ENCODE peak calls at places on chromosomes 2 and 18, in four cellular contexts. T is HepG2, Y is K562, K is WTC11. U is an unnamed sample.

GRCh38 chr2:152065945-152066344 is 32.9 kb downstream of the CACNB4 start:
- DNase-seq in Y (no peak), K (no peak), T (no peak), U (no peak)

GRCh38 chr2:70994055-70994444 is 623 bp downstream of the TEX261 start:
- DNase-seq in K (no peak), T (no peak), Y (no peak), U (peak)

GRCh38 chr2:62814132-62814531 is 108.6 kb downstream of the EHBP1 start:
- DNase-seq in T (no peak), K (no peak), Y (no peak), U (no peak)

GRCh38 chr2:110800611-110801402 is 68.4 kb downstream of the ACOXL start:
- DNase-seq in Y (no peak), T (no peak), K (no peak), U (no peak)

GRCh38 chr2:143705108-143705686 is 576.0 kb downstream of the ARHGAP15 start:
- DNase-seq in T (no peak), K (no peak), Y (no peak), U (peak)

GRCh38 chr2:9163306-9164111 is 43.1 kb upstream of the ASAP2 start:
- DNase-seq in K (no peak), Y (no peak), T (no peak), U (no peak)

GRCh38 chr2:222671259-222672067 is at the start of gene MOGAT1:
- DNase-seq in Y (no peak), K (peak), T (peak), U (no peak)

GRCh38 chr18:77147418-77147852 is 14.9 kb upstream of the MBP start:
- DNase-seq in K (no peak), T (no peak), Y (no peak), U (no peak)

GRCh38 chr18:33201509-33201926 is 239.0 kb downstream of the CCDC178 start:
- DNase-seq in T (peak), Y (no peak), K (peak), U (peak)

GRCh38 chr18:50107468-50107867 is 87.5 kb downstream of the MYO5B start:
- DNase-seq in K (no peak), T (no peak), Y (no peak), U (no peak)

GRCh38 chr2:178891265-178891958 is 84.2 kb upstream of the TTN start:
- DNase-seq in T (peak), K (peak), Y (peak), U (peak)

GRCh38 chr18:2135309-2135708 is 436.0 kb downstream of the METTL4 start:
- DNase-seq in T (no peak), K (no peak), Y (no peak), U (no peak)

GRCh38 chr18:2134364-2134763 is 436.9 kb downstream of the METTL4 start:
- DNase-seq in Y (no peak), T (no peak), K (no peak), U (no peak)

GRCh38 chr18:2143666-2144065 is 427.6 kb downstream of the METTL4 start:
- DNase-seq in K (no peak), Y (no peak), T (no peak), U (no peak)

GRCh38 chr18:2139676-2140075 is 431.6 kb downstream of the METTL4 start:
- DNase-seq in K (no peak), Y (no peak), T (no peak), U (no peak)
- TF ChIP-seq ELF4 in K (no peak), Y (no peak), T (no peak), U (no peak)

DNA sequence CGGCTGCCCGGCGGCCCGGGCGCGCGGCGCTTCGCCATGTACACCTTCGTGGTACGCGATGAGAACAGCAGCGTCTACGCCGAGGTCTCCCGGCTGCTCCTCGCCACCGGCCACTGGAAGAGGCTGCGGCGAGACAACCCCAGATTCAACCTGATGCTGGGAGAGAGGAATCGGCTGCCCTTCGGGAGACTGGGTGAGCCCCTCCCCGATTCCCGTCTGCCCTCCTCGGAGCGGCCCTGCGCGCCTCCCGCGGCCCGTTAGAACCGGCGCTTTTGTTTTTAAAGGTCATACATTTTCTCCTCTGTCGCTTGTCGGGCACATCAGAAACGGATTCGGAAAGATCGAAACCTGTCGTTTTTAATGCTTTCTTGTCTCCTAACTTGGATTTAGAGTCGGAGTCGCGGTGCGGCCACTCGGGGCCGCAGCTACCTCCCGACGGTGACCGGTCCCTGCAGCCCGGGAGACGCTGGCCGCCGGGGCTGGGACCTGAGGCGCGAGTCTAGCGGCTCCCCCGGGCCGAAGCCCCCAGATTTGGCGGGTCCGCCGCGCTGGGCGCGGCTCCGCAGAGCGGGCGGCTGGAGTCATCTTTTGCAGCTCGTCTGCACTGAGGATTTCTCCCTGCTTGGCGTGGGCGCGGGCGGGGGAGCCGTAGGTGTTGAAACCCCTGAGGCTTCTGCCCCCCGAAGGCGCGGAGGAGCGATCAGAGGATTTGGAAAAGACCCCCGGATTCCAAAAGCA is 522 bp downstream of the TTL start:
- DNase-seq in Y (peak), K (peak), T (peak), U (peak)
- TF ChIP-seq ELF4 in Y (no peak), K (no peak), T (no peak), U (no peak)

GRCh38 chr18:37435996-37436395 is 129.6 kb downstream of the CELF4 start:
- DNase-seq in K (no peak), T (no peak), Y (no peak), U (no peak)
- TF ChIP-seq ELF4 in K (no peak), T (no peak), Y (no peak), U (no peak)

GRCh38 chr18:25735447-25735846 is 355.0 kb downstream of the SS18 start:
- DNase-seq in Y (no peak), T (no peak), K (no peak), U (no peak)

GRCh38 chr18:25734336-25734735 is 356.1 kb downstream of the SS18 start:
- DNase-seq in Y (no peak), K (no peak), T (no peak), U (no peak)

GRCh38 chr18:25736516-25736915 is 353.9 kb downstream of the SS18 start:
- DNase-seq in Y (no peak), T (no peak), K (no peak), U (no peak)

GRCh38 chr18:25739356-25739755 is 351.1 kb downstream of the SS18 start:
- DNase-seq in Y (no peak), K (no peak), T (no peak), U (no peak)

DNA sequence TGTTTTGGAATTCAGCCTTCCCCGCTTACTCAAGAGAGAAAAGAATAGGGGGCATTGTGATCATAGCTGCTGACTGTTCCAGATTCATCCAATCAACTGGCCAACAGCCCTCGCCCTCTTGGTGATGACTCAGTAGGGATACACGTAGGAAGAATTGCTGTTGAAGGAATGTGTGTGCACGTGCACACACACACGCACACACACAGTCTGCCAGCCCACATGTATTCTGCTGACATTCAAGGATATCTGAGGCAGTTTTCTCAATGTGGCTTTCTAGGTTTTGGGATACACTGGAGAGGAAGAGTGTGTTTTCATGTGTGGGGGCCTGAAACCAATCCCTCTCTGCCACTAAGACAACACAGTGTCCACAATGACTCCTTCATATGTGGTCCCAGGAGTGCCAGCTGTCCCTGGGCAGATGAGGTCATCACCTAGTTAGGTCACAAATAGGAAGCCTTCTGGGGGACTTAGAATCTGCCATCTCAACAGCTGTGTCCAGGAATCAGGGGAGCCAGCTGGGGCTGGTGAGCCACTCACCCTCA is 352.6 kb downstream of the SS18 start:
- DNase-seq in K (no peak), T (peak), Y (no peak), U (no peak)
- TF ChIP-seq ELF4 in K (no peak), T (no peak), Y (no peak), U (no peak)

DNA sequence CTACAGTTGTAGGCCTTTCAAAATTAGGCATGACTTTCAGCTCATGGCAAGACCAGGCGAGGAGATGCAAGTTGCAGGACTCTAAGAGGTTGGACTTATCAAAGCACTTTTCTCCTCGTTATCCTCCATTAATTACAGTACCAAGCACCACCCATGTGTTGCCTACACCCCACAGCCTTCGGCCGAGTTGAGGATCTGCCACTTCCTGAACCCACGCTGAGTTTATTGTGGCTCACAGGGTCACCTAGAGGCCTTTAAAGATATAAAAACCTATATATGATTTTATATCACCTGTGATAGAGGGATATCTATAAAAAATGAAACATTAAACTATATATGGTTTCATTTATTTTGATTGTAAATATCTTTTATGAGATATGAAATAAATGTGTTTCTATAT is 2.6 kb downstream of the UGT1A10 start:
- DNase-seq in T (no peak), K (no peak), Y (no peak), U (no peak)
- TF ChIP-seq ELF4 in T (no peak), K (no peak), Y (no peak), U (no peak)

GRCh38 chr2:174210861-174211260 is 37.5 kb downstream of the OLA1 start:
- DNase-seq in T (no peak), K (no peak), Y (peak), U (no peak)
- TF ChIP-seq ELF4 in T (no peak), K (no peak), Y (no peak), U (no peak)

GRCh38 chr2:170377469-170378207 is 199.7 kb downstream of the MYO3B start:
- DNase-seq in Y (no peak), K (no peak), T (no peak), U (no peak)
- TF ChIP-seq ELF4 in Y (no peak), K (no peak), T (no peak), U (no peak)

DNA sequence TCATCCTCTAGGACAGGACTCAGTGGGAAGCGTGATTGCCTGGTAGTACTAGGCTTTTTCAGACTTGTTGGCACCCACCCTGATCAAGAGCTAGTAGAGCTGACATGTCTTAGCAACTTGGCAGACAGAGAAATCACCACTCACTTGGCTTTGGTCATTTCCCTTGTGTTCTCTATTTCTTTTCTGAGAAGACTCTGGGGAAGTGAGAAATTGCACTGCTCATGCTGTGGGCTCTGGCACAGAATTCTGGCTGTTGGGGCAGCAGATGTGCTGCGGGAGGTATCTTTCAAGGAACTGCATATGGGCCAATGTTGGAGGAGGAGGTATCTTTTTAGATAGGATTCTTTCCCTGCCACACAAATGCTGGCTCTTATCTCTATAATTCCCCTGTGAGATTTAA is 529.1 kb upstream of the MEX3C start:
- DNase-seq in T (no peak), Y (no peak), K (no peak), U (no peak)
- TF ChIP-seq ELF4 in T (no peak), Y (no peak), K (no peak), U (no peak)

DNA sequence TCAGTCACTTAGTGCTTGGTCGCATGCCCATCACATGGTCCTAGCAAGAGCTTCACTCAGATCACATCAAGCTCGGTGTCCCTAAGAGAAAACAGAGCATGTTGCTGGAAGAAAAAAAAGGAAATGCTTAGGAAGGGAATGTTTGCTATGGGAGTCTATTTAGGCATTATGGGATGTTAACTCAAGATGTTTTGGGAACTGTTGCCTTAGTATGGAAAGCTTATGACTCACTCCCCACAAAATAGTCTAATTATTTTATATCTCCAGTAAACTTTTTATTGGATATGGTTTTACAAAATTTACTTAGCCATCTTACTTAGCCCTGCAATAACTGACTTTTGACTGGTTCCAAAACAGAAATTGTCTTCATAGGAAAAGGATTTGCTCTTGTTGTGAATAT is 439.5 kb upstream of the ZEB2 start:
- DNase-seq in T (no peak), K (no peak), Y (no peak), U (no peak)
- TF ChIP-seq ELF4 in T (no peak), K (no peak), Y (no peak), U (no peak)